ENCODE peak calls at places on chromosomes 16 and 17, in six cellular contexts. P is A549, X is lower lobe of right lung, O is AG09309, G is Peyer's patch, D is gastrocnemius medialis. V is an unnamed sample.

GRCh38 chr17:57305918-57306317 is 49.6 kb downstream of the MSI2 start:
- DNase-seq in G (no peak), X (no peak), D (no peak), P (no peak), O (no peak), V (no peak)

GRCh38 chr17:41615454-41615853 is 2.9 kb upstream of the KRT16 start:
- DNase-seq in X (no peak), O (no peak), D (no peak), P (peak; percentile 58), G (no peak), V (no peak)

GRCh38 chr16:12513057-12513790 is 290.5 kb downstream of the CPPED1 start:
- DNase-seq in P (no peak), X (no peak), D (no peak), G (no peak), O (no peak), V (no peak)

GRCh38 chr16:73126453-73126853 is 78.5 kb upstream of the ZFHX3 start:
- DNase-seq in X (no peak), D (peak; percentile 62), P (peak; percentile 19), G (peak; percentile 51), O (peak; percentile 59), V (peak; percentile 40)

GRCh38 chr16:74521691-74522090 is 85.2 kb downstream of the GLG1 start:
- DNase-seq in X (no peak), O (no peak), P (no peak), G (no peak), D (no peak), V (no peak)

GRCh38 chr17:82933006-82933310 is 93.1 kb upstream of the ZNF750 start:
- DNase-seq in P (no peak), O (no peak), G (peak; percentile 35), D (no peak), X (peak; percentile 37), V (no peak)

GRCh38 chr17:38958326-38958725 is 8.9 kb downstream of the FBXO47 start:
- DNase-seq in X (no peak), G (no peak), O (no peak), D (no peak), P (no peak), V (no peak)

GRCh38 chr17:71032746-71033273 is 863.5 kb downstream of the KCNJ2 start:
- DNase-seq in D (no peak), P (no peak), O (no peak), G (no peak), X (no peak), V (no peak)

GRCh38 chr17:44749076-44750020 is 9.4 kb upstream of the ADAM11 start:
- DNase-seq in D (no peak), P (no peak), G (no peak), O (no peak), X (no peak), V (no peak)

GRCh38 chr16:19348578-19349315 is 63.2 kb downstream of the CLEC19A start:
- DNase-seq in X (no peak), D (no peak), G (no peak), P (no peak), O (no peak), V (no peak)

GRCh38 chr16:19410435-19411153 is 7.1 kb upstream of the TMC5 start:
- DNase-seq in G (peak; percentile 75), X (peak; percentile 80), P (peak; percentile 70), D (no peak), O (no peak), V (no peak)

GRCh38 chr17:29826045-29826692 is 103.9 kb downstream of the SSH2 start:
- DNase-seq in O (no peak), D (no peak), G (no peak), X (no peak), P (no peak), V (no peak)

GRCh38 chr16:74064120-74064735 is 232.4 kb upstream of the PSMD7 start:
- DNase-seq in O (no peak), G (no peak), X (no peak), P (no peak), D (no peak), V (no peak)

GRCh38 chr17:879546-879945 is 97.4 kb downstream of the MRM3 start:
- DNase-seq in X (peak; percentile 88), O (no peak), P (peak; percentile 85), D (peak; percentile 79), G (peak; percentile 81), V (no peak)

GRCh38 chr17:75739174-75739573 is 17.9 kb downstream of the ITGB4 start:
- DNase-seq in D (no peak), X (no peak), G (no peak), O (no peak), P (no peak), V (no peak)

GRCh38 chr17:57948555-57949420 is 6.4 kb downstream of the CUEDC1 start:
- DNase-seq in G (no peak), X (peak; percentile 46), P (peak; percentile 98), D (peak; percentile 85), O (peak; percentile 98), V (no peak)

GRCh38 chr16:87705780-87706277 is 60.0 kb downstream of the KLHDC4 start:
- DNase-seq in G (no peak), P (no peak), O (no peak), X (peak; percentile 61), D (no peak), V (no peak)

GRCh38 chr16:69831212-69832123 is 69.3 kb downstream of the WWP2 start:
- DNase-seq in O (peak; percentile 25), X (no peak), D (no peak), P (peak; percentile 40), G (no peak), V (peak; percentile 36)

GRCh38 chr17:285751-286422 is 66.7 kb downstream of the RPH3AL start:
- DNase-seq in X (peak; percentile 32), P (no peak), G (peak; percentile 24), D (no peak), O (no peak), V (no peak)

GRCh38 chr17:17075037-17075755 is 32.9 kb downstream of the MPRIP start:
- DNase-seq in X (peak; percentile 47), O (peak; percentile 18), D (peak; percentile 56), G (peak; percentile 48), P (no peak), V (no peak)

GRCh38 chr17:77728022-77728671 is 230.4 kb upstream of the TNRC6C start:
- DNase-seq in P (peak; percentile 34), X (no peak), G (no peak), O (peak; percentile 11), D (peak; percentile 52), V (peak; percentile 28)

GRCh38 chr16:9797306-9797705 is 384.9 kb downstream of the GRIN2A start:
- DNase-seq in P (peak; percentile 13), D (no peak), G (no peak), O (peak; percentile 17), X (no peak), V (no peak)

GRCh38 chr17:4249452-4250029 is 14.2 kb downstream of the ANKFY1 start:
- DNase-seq in X (no peak), D (no peak), G (no peak), P (peak; percentile 69), O (peak; percentile 7), V (no peak)

DNA sequence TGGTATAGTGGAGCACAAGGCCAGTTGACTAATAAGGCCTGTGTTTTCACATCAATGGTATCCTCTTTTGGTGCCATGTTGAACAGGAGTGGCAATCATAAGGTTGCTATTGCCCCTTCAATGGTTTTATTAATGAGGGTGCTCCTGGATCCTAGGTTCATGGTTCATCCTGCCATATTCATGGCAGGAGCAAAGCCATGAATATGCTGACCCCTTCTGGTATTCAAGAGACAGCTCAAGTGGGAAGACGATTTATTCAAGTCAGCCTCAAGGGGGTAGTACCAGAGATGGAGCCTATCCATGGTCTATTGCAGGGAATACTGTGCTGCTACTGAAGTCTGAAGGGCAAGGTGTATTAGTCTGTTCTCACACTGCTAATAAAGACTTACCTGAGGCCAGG is 2.6 kb downstream of the ABCA9 start:
- DNase-seq in O (no peak), X (no peak), D (no peak), G (no peak), P (peak; percentile 32), V (no peak)
- TF ChIP-seq CTCF in O (no peak), X (peak; percentile 11), D (no peak), G (no peak), P (no peak), V (no peak)

DNA sequence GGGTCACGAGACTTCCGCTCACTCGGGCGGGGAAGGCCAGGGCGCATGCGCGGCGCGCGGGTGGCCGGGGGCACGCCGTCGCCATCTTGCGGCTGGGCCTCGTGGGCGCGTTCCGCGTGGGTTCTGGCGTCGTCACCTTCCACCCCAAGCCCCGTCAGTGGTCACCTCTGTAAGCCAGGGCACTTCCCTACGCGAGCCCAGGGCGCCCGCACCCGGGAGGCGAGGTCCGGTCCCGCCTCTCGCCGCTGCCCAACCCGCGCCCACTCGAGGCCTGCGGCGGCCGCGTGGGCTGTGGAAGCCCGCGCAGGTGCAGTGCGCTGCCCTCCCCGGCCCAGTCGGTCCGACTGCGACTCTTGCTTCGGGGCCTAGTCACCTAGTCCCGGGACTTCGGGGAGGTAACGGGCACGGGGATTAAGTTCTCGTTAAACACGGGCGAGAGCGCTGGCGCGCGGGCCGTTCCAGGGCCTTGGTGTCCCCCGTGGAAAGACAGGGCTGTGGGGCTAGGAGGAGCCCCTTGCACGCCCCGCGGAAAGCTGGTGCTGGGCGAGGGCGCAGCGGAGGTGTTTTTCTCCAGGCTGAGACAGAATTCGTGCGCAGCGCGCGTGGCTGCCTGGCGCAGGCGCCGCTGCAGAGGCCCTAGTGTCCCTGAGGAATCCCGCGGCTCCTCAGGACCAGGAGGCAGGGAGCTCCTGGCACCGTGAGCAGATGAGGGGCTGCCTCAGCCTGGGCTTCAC is 417 bp upstream of the ARHGDIA start:
- DNase-seq in D (peak; percentile 94), O (no peak), P (peak; percentile 95), X (peak; percentile 96), G (peak; percentile 97), V (peak; percentile 74)
- TF ChIP-seq CTCF in D (no peak), O (no peak), P (no peak), X (peak; percentile 43), G (no peak), V (peak; percentile 21)

DNA sequence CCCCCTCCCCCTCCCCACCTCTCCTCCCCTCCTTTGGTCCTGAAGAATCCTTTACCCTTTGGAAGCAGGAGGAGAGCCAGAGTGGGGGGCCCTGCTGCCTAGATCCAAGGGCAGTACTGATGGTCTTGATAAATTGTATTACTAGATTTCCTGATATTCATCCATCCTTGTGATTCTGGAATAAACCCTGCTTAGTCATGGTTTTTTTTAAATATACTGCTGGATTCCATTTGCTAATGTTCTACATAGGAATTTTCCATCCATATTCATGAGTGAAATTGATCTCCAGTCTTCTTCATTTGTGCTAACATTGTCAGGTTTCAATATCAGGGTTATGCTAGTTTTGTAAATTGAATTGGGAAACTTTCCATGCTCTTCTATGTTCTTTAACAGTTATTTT is 56.9 kb downstream of the CCDC42 start:
- DNase-seq in D (no peak), X (no peak), G (no peak), P (no peak), O (no peak), V (no peak)
- TF ChIP-seq CTCF in D (no peak), X (no peak), G (no peak), P (no peak), O (no peak), V (no peak)

GRCh38 chr17:79332011-79332410 is 257.4 kb downstream of the ENGASE start:
- DNase-seq in P (no peak), O (no peak), G (no peak), X (no peak), D (no peak), V (no peak)

GRCh38 chr17:79330696-79331095 is 256.1 kb downstream of the ENGASE start:
- DNase-seq in G (no peak), P (no peak), D (no peak), O (no peak), X (no peak), V (no peak)

GRCh38 chr17:79326814-79327213 is 252.2 kb downstream of the ENGASE start:
- DNase-seq in P (no peak), D (no peak), X (no peak), G (no peak), O (no peak), V (no peak)

GRCh38 chr17:79331492-79331891 is 256.9 kb downstream of the ENGASE start:
- DNase-seq in P (no peak), D (no peak), G (no peak), X (no peak), O (no peak), V (no peak)

GRCh38 chr17:79330229-79330628 is 255.6 kb downstream of the ENGASE start:
- DNase-seq in X (no peak), G (no peak), D (no peak), P (no peak), O (no peak), V (no peak)
- TF ChIP-seq CTCF in X (no peak), G (no peak), D (no peak), P (no peak), O (no peak), V (no peak)